ENCODE peak calls at places on chromosome 6, in eight cellular contexts. One of them, this sample, is unnamed.

GRCh38 chr6:166439366-166440091 is 56.8 kb upstream of the MPC1 start:
- DNase-seq in Ammon's horn: no peak
- DNase-seq in EL: no peak
- DNase-seq in nephron progenitor cell: no peak
- DNase-seq in HCEC 1CT: no peak
- DNase-seq in activated B cell treated with CpG ODN at 0.5 μM for 24 hours: no peak
- DNase-seq in GF-D8: peak
- DNase-seq in cardiac muscle cell: no peak
- DNase-seq in this sample: no peak

GRCh38 chr6:22657341-22657985 is 88.1 kb downstream of the HDGFL1 start:
- DNase-seq in Ammon's horn: peak
- DNase-seq in EL: no peak
- DNase-seq in nephron progenitor cell: no peak
- DNase-seq in HCEC 1CT: no peak
- DNase-seq in activated B cell treated with CpG ODN at 0.5 μM for 24 hours: no peak
- DNase-seq in GF-D8: no peak
- DNase-seq in cardiac muscle cell: peak
- DNase-seq in this sample: no peak

GRCh38 chr6:26544473-26544872 is 6.3 kb downstream of the HMGN4 start:
- DNase-seq in Ammon's horn: no peak
- DNase-seq in EL: no peak
- DNase-seq in nephron progenitor cell: no peak
- DNase-seq in HCEC 1CT: no peak
- DNase-seq in activated B cell treated with CpG ODN at 0.5 μM for 24 hours: no peak
- DNase-seq in GF-D8: no peak
- DNase-seq in cardiac muscle cell: no peak
- DNase-seq in this sample: no peak

GRCh38 chr6:148494226-148494625 is 151.6 kb downstream of the SASH1 start:
- DNase-seq in Ammon's horn: no peak
- DNase-seq in EL: no peak
- DNase-seq in nephron progenitor cell: no peak
- DNase-seq in HCEC 1CT: no peak
- DNase-seq in activated B cell treated with CpG ODN at 0.5 μM for 24 hours: no peak
- DNase-seq in GF-D8: no peak
- DNase-seq in cardiac muscle cell: no peak
- DNase-seq in this sample: no peak

GRCh38 chr6:105324386-105325000 is 78.4 kb downstream of the PREP start:
- DNase-seq in Ammon's horn: no peak
- DNase-seq in EL: no peak
- DNase-seq in nephron progenitor cell: no peak
- DNase-seq in HCEC 1CT: peak
- DNase-seq in activated B cell treated with CpG ODN at 0.5 μM for 24 hours: no peak
- DNase-seq in GF-D8: no peak
- DNase-seq in cardiac muscle cell: peak
- DNase-seq in this sample: peak

GRCh38 chr6:111971866-111972532 is 81.9 kb upstream of the CCN6 start:
- DNase-seq in Ammon's horn: no peak
- DNase-seq in EL: peak
- DNase-seq in nephron progenitor cell: no peak
- DNase-seq in HCEC 1CT: peak
- DNase-seq in activated B cell treated with CpG ODN at 0.5 μM for 24 hours: no peak
- DNase-seq in GF-D8: no peak
- DNase-seq in cardiac muscle cell: no peak
- DNase-seq in this sample: no peak

GRCh38 chr6:161198176-161198575 is 75.7 kb downstream of the AGPAT4 start:
- DNase-seq in Ammon's horn: no peak
- DNase-seq in EL: peak
- DNase-seq in nephron progenitor cell: no peak
- DNase-seq in HCEC 1CT: no peak
- DNase-seq in activated B cell treated with CpG ODN at 0.5 μM for 24 hours: no peak
- DNase-seq in GF-D8: no peak
- DNase-seq in cardiac muscle cell: peak
- DNase-seq in this sample: peak

GRCh38 chr6:169800668-169801395 is 49.4 kb downstream of the ERMARD start:
- DNase-seq in Ammon's horn: peak
- DNase-seq in EL: peak
- DNase-seq in nephron progenitor cell: no peak
- DNase-seq in HCEC 1CT: peak
- DNase-seq in activated B cell treated with CpG ODN at 0.5 μM for 24 hours: no peak
- DNase-seq in GF-D8: no peak
- DNase-seq in cardiac muscle cell: peak
- DNase-seq in this sample: peak

GRCh38 chr6:45421700-45422540 is 44.2 kb upstream of the SUPT3H start:
- DNase-seq in Ammon's horn: peak
- DNase-seq in EL: peak
- DNase-seq in nephron progenitor cell: peak
- DNase-seq in HCEC 1CT: peak
- DNase-seq in activated B cell treated with CpG ODN at 0.5 μM for 24 hours: peak
- DNase-seq in GF-D8: peak
- DNase-seq in cardiac muscle cell: peak
- DNase-seq in this sample: peak

GRCh38 chr6:149213829-149214228 is 103.7 kb upstream of the TAB2 start:
- DNase-seq in Ammon's horn: no peak
- DNase-seq in EL: peak
- DNase-seq in nephron progenitor cell: no peak
- DNase-seq in HCEC 1CT: peak
- DNase-seq in activated B cell treated with CpG ODN at 0.5 μM for 24 hours: no peak
- DNase-seq in GF-D8: no peak
- DNase-seq in cardiac muscle cell: peak
- DNase-seq in this sample: no peak

GRCh38 chr6:54588176-54588575 is 258.4 kb upstream of the FAM83B start:
- DNase-seq in Ammon's horn: no peak
- DNase-seq in EL: no peak
- DNase-seq in nephron progenitor cell: no peak
- DNase-seq in HCEC 1CT: no peak
- DNase-seq in activated B cell treated with CpG ODN at 0.5 μM for 24 hours: no peak
- DNase-seq in GF-D8: no peak
- DNase-seq in cardiac muscle cell: peak
- DNase-seq in this sample: no peak

GRCh38 chr6:113439861-113440260 is 417.3 kb upstream of the MARCKS start:
- DNase-seq in Ammon's horn: no peak
- DNase-seq in EL: no peak
- DNase-seq in nephron progenitor cell: no peak
- DNase-seq in HCEC 1CT: no peak
- DNase-seq in activated B cell treated with CpG ODN at 0.5 μM for 24 hours: no peak
- DNase-seq in GF-D8: no peak
- DNase-seq in cardiac muscle cell: no peak
- DNase-seq in this sample: no peak

GRCh38 chr6:108969776-108970175 is 121.6 kb downstream of the ARMC2 start:
- DNase-seq in Ammon's horn: no peak
- DNase-seq in EL: peak
- DNase-seq in nephron progenitor cell: no peak
- DNase-seq in HCEC 1CT: no peak
- DNase-seq in activated B cell treated with CpG ODN at 0.5 μM for 24 hours: no peak
- DNase-seq in GF-D8: no peak
- DNase-seq in cardiac muscle cell: peak
- DNase-seq in this sample: no peak

GRCh38 chr6:108748063-108748462 is 100.2 kb upstream of the ARMC2 start:
- DNase-seq in Ammon's horn: no peak
- DNase-seq in EL: peak
- DNase-seq in nephron progenitor cell: no peak
- DNase-seq in HCEC 1CT: peak
- DNase-seq in activated B cell treated with CpG ODN at 0.5 μM for 24 hours: no peak
- DNase-seq in GF-D8: no peak
- DNase-seq in cardiac muscle cell: no peak
- DNase-seq in this sample: no peak

GRCh38 chr6:169881398-169881797 is 130.0 kb downstream of the ERMARD start:
- DNase-seq in Ammon's horn: no peak
- DNase-seq in EL: no peak
- DNase-seq in nephron progenitor cell: no peak
- DNase-seq in HCEC 1CT: no peak
- DNase-seq in activated B cell treated with CpG ODN at 0.5 μM for 24 hours: no peak
- DNase-seq in GF-D8: no peak
- DNase-seq in cardiac muscle cell: no peak
- DNase-seq in this sample: no peak

GRCh38 chr6:7902221-7902620 is 8.4 kb downstream of the TXNDC5 start:
- DNase-seq in Ammon's horn: no peak
- DNase-seq in EL: no peak
- DNase-seq in nephron progenitor cell: no peak
- DNase-seq in HCEC 1CT: no peak
- DNase-seq in activated B cell treated with CpG ODN at 0.5 μM for 24 hours: no peak
- DNase-seq in GF-D8: no peak
- DNase-seq in cardiac muscle cell: no peak
- DNase-seq in this sample: no peak

GRCh38 chr6:79421001-79421411 is 116.2 kb downstream of the LCA5 start:
- DNase-seq in Ammon's horn: peak
- DNase-seq in EL: peak
- DNase-seq in nephron progenitor cell: no peak
- DNase-seq in HCEC 1CT: peak
- DNase-seq in activated B cell treated with CpG ODN at 0.5 μM for 24 hours: no peak
- DNase-seq in GF-D8: no peak
- DNase-seq in cardiac muscle cell: peak
- DNase-seq in this sample: peak

GRCh38 chr6:76682842-76683241 is 610.4 kb upstream of the IMPG1 start:
- DNase-seq in Ammon's horn: no peak
- DNase-seq in EL: no peak
- DNase-seq in nephron progenitor cell: no peak
- DNase-seq in HCEC 1CT: peak
- DNase-seq in activated B cell treated with CpG ODN at 0.5 μM for 24 hours: no peak
- DNase-seq in GF-D8: no peak
- DNase-seq in cardiac muscle cell: peak
- DNase-seq in this sample: no peak

GRCh38 chr6:30542915-30543314 is 13.4 kb downstream of the GNL1 start:
- DNase-seq in Ammon's horn: no peak
- DNase-seq in EL: no peak
- DNase-seq in nephron progenitor cell: no peak
- DNase-seq in HCEC 1CT: peak
- DNase-seq in activated B cell treated with CpG ODN at 0.5 μM for 24 hours: no peak
- DNase-seq in GF-D8: no peak
- DNase-seq in cardiac muscle cell: peak
- DNase-seq in this sample: no peak

GRCh38 chr6:24227556-24227955 is 101.5 kb downstream of the NRSN1 start:
- DNase-seq in Ammon's horn: no peak
- DNase-seq in EL: no peak
- DNase-seq in nephron progenitor cell: no peak
- DNase-seq in HCEC 1CT: peak
- DNase-seq in activated B cell treated with CpG ODN at 0.5 μM for 24 hours: no peak
- DNase-seq in GF-D8: no peak
- DNase-seq in cardiac muscle cell: peak
- DNase-seq in this sample: no peak

GRCh38 chr6:14656676-14657075 is 539.1 kb downstream of the CD83 start:
- DNase-seq in Ammon's horn: no peak
- DNase-seq in EL: no peak
- DNase-seq in nephron progenitor cell: no peak
- DNase-seq in HCEC 1CT: no peak
- DNase-seq in activated B cell treated with CpG ODN at 0.5 μM for 24 hours: no peak
- DNase-seq in GF-D8: peak
- DNase-seq in cardiac muscle cell: no peak
- DNase-seq in this sample: no peak

GRCh38 chr6:162952343-162952871 is 224.6 kb downstream of the PACRG start:
- DNase-seq in Ammon's horn: no peak
- DNase-seq in EL: no peak
- DNase-seq in nephron progenitor cell: no peak
- DNase-seq in HCEC 1CT: no peak
- DNase-seq in activated B cell treated with CpG ODN at 0.5 μM for 24 hours: no peak
- DNase-seq in GF-D8: no peak
- DNase-seq in cardiac muscle cell: no peak
- DNase-seq in this sample: no peak

GRCh38 chr6:132399376-132400074 is 1.8 kb downstream of the MOXD1 start:
- DNase-seq in Ammon's horn: no peak
- DNase-seq in EL: peak
- DNase-seq in nephron progenitor cell: no peak
- DNase-seq in HCEC 1CT: peak
- DNase-seq in activated B cell treated with CpG ODN at 0.5 μM for 24 hours: no peak
- DNase-seq in GF-D8: no peak
- DNase-seq in cardiac muscle cell: peak
- DNase-seq in this sample: peak

GRCh38 chr6:161011509-161012480 is 20.2 kb downstream of the MAP3K4 start:
- DNase-seq in Ammon's horn: no peak
- DNase-seq in EL: no peak
- DNase-seq in nephron progenitor cell: no peak
- DNase-seq in HCEC 1CT: no peak
- DNase-seq in activated B cell treated with CpG ODN at 0.5 μM for 24 hours: no peak
- DNase-seq in GF-D8: no peak
- DNase-seq in cardiac muscle cell: peak
- DNase-seq in this sample: no peak

GRCh38 chr6:50966986-50967385 is 148.3 kb downstream of the TFAP2B start:
- DNase-seq in Ammon's horn: no peak
- DNase-seq in EL: no peak
- DNase-seq in nephron progenitor cell: no peak
- DNase-seq in HCEC 1CT: no peak
- DNase-seq in activated B cell treated with CpG ODN at 0.5 μM for 24 hours: no peak
- DNase-seq in GF-D8: no peak
- DNase-seq in cardiac muscle cell: no peak
- DNase-seq in this sample: no peak

GRCh38 chr6:28807682-28808280 is 116.0 kb downstream of the TRIM27 start:
- DNase-seq in Ammon's horn: no peak
- DNase-seq in EL: peak
- DNase-seq in nephron progenitor cell: peak
- DNase-seq in HCEC 1CT: peak
- DNase-seq in activated B cell treated with CpG ODN at 0.5 μM for 24 hours: no peak
- DNase-seq in GF-D8: no peak
- DNase-seq in cardiac muscle cell: peak
- DNase-seq in this sample: peak

GRCh38 chr6:52504778-52505127 is 72.1 kb downstream of the TRAM2 start:
- DNase-seq in Ammon's horn: no peak
- DNase-seq in EL: no peak
- DNase-seq in nephron progenitor cell: no peak
- DNase-seq in HCEC 1CT: peak
- DNase-seq in activated B cell treated with CpG ODN at 0.5 μM for 24 hours: no peak
- DNase-seq in GF-D8: no peak
- DNase-seq in cardiac muscle cell: no peak
- DNase-seq in this sample: no peak

GRCh38 chr6:161226005-161226964 is 47.6 kb downstream of the AGPAT4 start:
- DNase-seq in Ammon's horn: no peak
- DNase-seq in EL: no peak
- DNase-seq in nephron progenitor cell: no peak
- DNase-seq in HCEC 1CT: no peak
- DNase-seq in activated B cell treated with CpG ODN at 0.5 μM for 24 hours: no peak
- DNase-seq in GF-D8: no peak
- DNase-seq in cardiac muscle cell: no peak
- DNase-seq in this sample: no peak

GRCh38 chr6:42451146-42451594 is 556 bp downstream of the TRERF1 start:
- DNase-seq in Ammon's horn: no peak
- DNase-seq in EL: no peak
- DNase-seq in nephron progenitor cell: no peak
- DNase-seq in HCEC 1CT: peak
- DNase-seq in activated B cell treated with CpG ODN at 0.5 μM for 24 hours: no peak
- DNase-seq in GF-D8: peak
- DNase-seq in cardiac muscle cell: no peak
- DNase-seq in this sample: no peak

GRCh38 chr6:4359108-4359710 is 223.8 kb upstream of the ECI2 start:
- DNase-seq in Ammon's horn: no peak
- DNase-seq in EL: no peak
- DNase-seq in nephron progenitor cell: no peak
- DNase-seq in HCEC 1CT: peak
- DNase-seq in activated B cell treated with CpG ODN at 0.5 μM for 24 hours: no peak
- DNase-seq in GF-D8: no peak
- DNase-seq in cardiac muscle cell: no peak
- DNase-seq in this sample: peak

GRCh38 chr6:11309947-11310665 is 77.6 kb upstream of the NEDD9 start:
- DNase-seq in Ammon's horn: peak
- DNase-seq in EL: no peak
- DNase-seq in nephron progenitor cell: no peak
- DNase-seq in HCEC 1CT: peak
- DNase-seq in activated B cell treated with CpG ODN at 0.5 μM for 24 hours: no peak
- DNase-seq in GF-D8: no peak
- DNase-seq in cardiac muscle cell: no peak
- DNase-seq in this sample: no peak

GRCh38 chr6:11317885-11318771 is 85.7 kb upstream of the NEDD9 start:
- DNase-seq in Ammon's horn: peak
- DNase-seq in EL: peak
- DNase-seq in nephron progenitor cell: no peak
- DNase-seq in HCEC 1CT: peak
- DNase-seq in activated B cell treated with CpG ODN at 0.5 μM for 24 hours: no peak
- DNase-seq in GF-D8: peak
- DNase-seq in cardiac muscle cell: peak
- DNase-seq in this sample: peak

GRCh38 chr6:100296810-100297544 is 167.7 kb downstream of the SIM1 start:
- DNase-seq in Ammon's horn: no peak
- DNase-seq in EL: peak
- DNase-seq in nephron progenitor cell: no peak
- DNase-seq in HCEC 1CT: peak
- DNase-seq in activated B cell treated with CpG ODN at 0.5 μM for 24 hours: no peak
- DNase-seq in GF-D8: no peak
- DNase-seq in cardiac muscle cell: peak
- DNase-seq in this sample: peak

GRCh38 chr6:141541766-141542324 is 590.9 kb upstream of the GJE1 start:
- DNase-seq in Ammon's horn: no peak
- DNase-seq in EL: no peak
- DNase-seq in nephron progenitor cell: no peak
- DNase-seq in HCEC 1CT: peak
- DNase-seq in activated B cell treated with CpG ODN at 0.5 μM for 24 hours: no peak
- DNase-seq in GF-D8: no peak
- DNase-seq in cardiac muscle cell: peak
- DNase-seq in this sample: no peak